ENCODE peak calls at places on chromosomes 13 and 19, in seven cellular contexts. H, P, L, G, A, W and R are unnamed samples.

GRCh38 chr13:44768233-44768632 is 192.1 kb upstream of the TSC22D1 start:
- DNase-seq in A (no peak), L (no peak), W (no peak), G (no peak), H (no peak), P (no peak), R (no peak)

GRCh38 chr19:34089566-34089965 is 82.7 kb upstream of the LSM14A start:
- DNase-seq in H (no peak), A (no peak), L (no peak), P (no peak), W (no peak), G (no peak), R (no peak)

GRCh38 chr13:27665333-27665732 is 43.6 kb downstream of the POLR1D start:
- DNase-seq in L (no peak), P (no peak), G (no peak), H (no peak), W (no peak), A (peak), R (no peak)

GRCh38 chr19:7550987-7551761 is 15.7 kb downstream of the PNPLA6 start:
- DNase-seq in A (no peak), W (no peak), L (peak), P (peak), H (peak), G (no peak), R (peak)

GRCh38 chr19:4007836-4008539 is 452 bp downstream of the PIAS4 start:
- DNase-seq in A (no peak), G (no peak), W (no peak), L (peak), H (no peak), P (no peak), R (no peak)

GRCh38 chr19:10568444-10568825 is 344 bp downstream of the CDKN2D start:
- DNase-seq in L (peak), A (no peak), P (peak), G (no peak), W (no peak), H (no peak), R (no peak)

GRCh38 chr13:41588899-41589298 is 131.5 kb downstream of the RGCC start:
- DNase-seq in P (no peak), A (peak), W (no peak), H (no peak), L (no peak), G (no peak), R (no peak)

GRCh38 chr13:72004975-72005374 is 138.0 kb upstream of the DACH1 start:
- DNase-seq in W (no peak), G (no peak), P (no peak), H (no peak), L (no peak), A (no peak), R (no peak)

GRCh38 chr13:28401303-28402056 is 93.4 kb downstream of the FLT1 start:
- DNase-seq in L (no peak), H (no peak), G (no peak), W (no peak), A (peak), P (no peak), R (no peak)

GRCh38 chr13:97946951-97947588 is 6.4 kb upstream of the IPO5 start:
- DNase-seq in H (no peak), P (no peak), L (no peak), W (no peak), G (no peak), A (peak), R (no peak)

GRCh38 chr13:49954674-49955455 is 18.7 kb upstream of the SPRYD7 start:
- DNase-seq in W (no peak), H (no peak), L (no peak), P (no peak), A (peak), G (no peak), R (no peak)

GRCh38 chr13:80497007-80497406 is 156.1 kb upstream of the SPRY2 start:
- DNase-seq in W (no peak), P (no peak), H (no peak), A (no peak), G (no peak), L (no peak), R (no peak)

GRCh38 chr13:19822673-19823072 is 39.9 kb upstream of the PSPC1 start:
- DNase-seq in W (no peak), A (no peak), G (no peak), P (no peak), L (no peak), H (no peak), R (no peak)

GRCh38 chr19:6219147-6219525 is 60.6 kb downstream of the MLLT1 start:
- DNase-seq in L (no peak), A (no peak), P (no peak), H (no peak), G (no peak), W (no peak), R (no peak)

GRCh38 chr19:42151735-42152134 is 19.5 kb upstream of the POU2F2 start:
- DNase-seq in G (no peak), P (no peak), A (no peak), W (no peak), H (no peak), L (no peak), R (no peak)

GRCh38 chr13:74243637-74244526 is 109.7 kb upstream of the KLF12 start:
- DNase-seq in A (peak), H (no peak), W (no peak), G (no peak), L (no peak), P (no peak), R (no peak)

GRCh38 chr13:44974056-44974798 is 15.0 kb downstream of the NUFIP1 start:
- DNase-seq in P (peak), G (no peak), A (peak), H (no peak), L (no peak), W (no peak), R (no peak)

GRCh38 chr13:64884976-64885375 is 2345.2 kb downstream of the PCDH9 start:
- DNase-seq in L (no peak), G (no peak), W (no peak), A (no peak), H (no peak), P (no peak), R (no peak)

GRCh38 chr13:76759877-76760276 is 126.3 kb downstream of the KCTD12 start:
- DNase-seq in H (no peak), W (no peak), L (no peak), G (no peak), A (peak), P (no peak), R (no peak)

GRCh38 chr19:35908977-35909683 is 1.0 kb upstream of the TYROBP start:
- DNase-seq in P (peak), W (no peak), G (no peak), A (no peak), L (no peak), H (no peak), R (peak)

GRCh38 chr13:83620535-83621220 is 261.6 kb downstream of the SLITRK1 start:
- DNase-seq in H (no peak), L (no peak), W (no peak), P (no peak), A (peak), G (no peak), R (no peak)

GRCh38 chr19:10920781-10921180 is 7.7 kb downstream of the YIPF2 start:
- DNase-seq in H (no peak), W (no peak), P (no peak), L (no peak), A (no peak), G (no peak), R (no peak)

GRCh38 chr13:84574851-84575250 is 692.6 kb upstream of the SLITRK1 start:
- DNase-seq in A (peak), H (no peak), L (no peak), G (no peak), P (no peak), W (no peak), R (peak)

GRCh38 chr19:55495646-55496349 is 7.6 kb downstream of the SSC5D start:
- DNase-seq in H (no peak), P (no peak), A (no peak), L (no peak), G (no peak), W (no peak), R (no peak)